ENCODE peak calls at places on chromosomes 3 and 15, in ten cellular contexts. J is iPS-NIHi11; W is A172; X is stimulated activated CD8-positive, alpha-beta memory T cell treated with anti-CD3 and anti-CD28 coated beads, Interleukin-4, amount 100 ng/mL, for 24 hours; M is CD4-positive, alpha-beta T cell; V is T-helper 1 cell; F is fibroblast of mammary gland; G is left ventricle myocardium superior; K is HS-27A; R is body of pancreas. D is an unnamed sample.

GRCh38 chr3:197392961-197393360 is 94.5 kb upstream of the DLG1 start:
- DNase-seq in J (no peak), W (peak; percentile 64), X (no peak), M (no peak), V (no peak), F (peak; percentile 54), G (no peak), K (peak; percentile 30), R (no peak), D (no peak)

GRCh38 chr3:177982034-177982433 is 554.2 kb upstream of the KCNMB2 start:
- DNase-seq in J (no peak), W (peak; percentile 55), X (no peak), M (no peak), V (no peak), F (peak; percentile 52), G (no peak), K (peak; percentile 46), R (no peak), D (no peak)

GRCh38 chr15:98232761-98233160 is 272.3 kb downstream of the ARRDC4 start:
- DNase-seq in J (no peak), W (no peak), X (no peak), M (no peak), V (no peak), F (peak; percentile 24), G (no peak), K (no peak), R (no peak), D (no peak)

GRCh38 chr3:182609575-182610156 is 183.6 kb upstream of the ATP11B start:
- DNase-seq in J (no peak), W (peak; percentile 14), X (no peak), M (no peak), V (no peak), F (no peak), G (no peak), K (no peak), R (peak; percentile 50), D (no peak)

GRCh38 chr15:63948971-63949370 is 97.3 kb downstream of the DAPK2 start:
- DNase-seq in J (no peak), W (no peak), X (no peak), M (no peak), V (no peak), F (peak; percentile 19), G (no peak), K (no peak), R (no peak), D (no peak)

GRCh38 chr3:153052096-153052460 is 109.9 kb upstream of the RAP2B start:
- DNase-seq in J (no peak), W (peak; percentile 93), X (no peak), M (no peak), V (no peak), F (peak; percentile 92), G (no peak), K (no peak), R (no peak), D (no peak)

GRCh38 chr15:98866503-98866902 is 141.1 kb downstream of the PGPEP1L start:
- DNase-seq in J (no peak), W (peak; percentile 81), X (no peak), M (no peak), V (no peak), F (peak; percentile 88), G (no peak), K (no peak), R (no peak), D (peak; percentile 77)

GRCh38 chr3:13249630-13250395 is 170.3 kb downstream of the NUP210 start:
- DNase-seq in J (no peak), W (no peak), X (no peak), M (no peak), V (no peak), F (no peak), G (no peak), K (no peak), R (no peak), D (no peak)

GRCh38 chr3:123449092-123449985 is 449 bp upstream of the ADCY5 start:
- DNase-seq in J (peak; percentile 80), W (no peak), X (no peak), M (no peak), V (no peak), F (peak; percentile 4), G (peak; percentile 72), K (no peak), R (peak; percentile 41), D (peak; percentile 45)

GRCh38 chr3:172086071-172086470 is 46.7 kb downstream of the FNDC3B start:
- DNase-seq in J (no peak), W (no peak), X (no peak), M (no peak), V (no peak), F (no peak), G (no peak), K (no peak), R (no peak), D (no peak)

GRCh38 chr15:40155270-40155910 is 5.5 kb upstream of the BUB1B start:
- DNase-seq in J (peak; percentile 77), W (no peak), X (no peak), M (no peak), V (no peak), F (no peak), G (no peak), K (no peak), R (peak; percentile 86), D (peak; percentile 86)

GRCh38 chr3:44926921-44927320 is 49.1 kb downstream of the ZDHHC3 start:
- DNase-seq in J (no peak), W (no peak), X (no peak), M (no peak), V (no peak), F (no peak), G (no peak), K (no peak), R (no peak), D (no peak)

GRCh38 chr3:4043867-4044575 is 244.8 kb downstream of the LRRN1 start:
- DNase-seq in J (no peak), W (no peak), X (no peak), M (no peak), V (no peak), F (peak; percentile 15), G (no peak), K (no peak), R (no peak), D (no peak)